ENCODE peak calls at places on chromosomes 1 and 21, in four cellular contexts. D, W, K and V are unnamed samples.

GRCh38 chr1:221188531-221188930 is 309.3 kb downstream of the HLX start:
- DNase-seq in K (no peak), D (no peak), W (no peak), V (no peak)

GRCh38 chr1:49160677-49161076 is 384.0 kb upstream of the BEND5 start:
- DNase-seq in D (no peak), K (no peak), W (no peak), V (no peak)

GRCh38 chr1:108610073-108610472 is 50.2 kb downstream of the EEIG2 start:
- DNase-seq in W (no peak), K (no peak), D (no peak), V (no peak)

GRCh38 chr21:37675202-37675801 is 241.0 kb downstream of the KCNJ6 start:
- DNase-seq in D (peak; percentile 80), W (peak; percentile 96), K (no peak), V (no peak)

GRCh38 chr1:68269637-68270430 is 37.5 kb upstream of the WLS start:
- DNase-seq in K (peak; percentile 51), D (no peak), W (no peak), V (no peak)

GRCh38 chr1:226268421-226269124 is 40.4 kb downstream of the LIN9 start:
- DNase-seq in K (peak; percentile 8), W (no peak), D (no peak), V (peak; percentile 12)

GRCh38 chr1:236904874-236905741 is 99.1 kb downstream of the MT1HL1 start:
- DNase-seq in W (no peak), K (peak; percentile 85), D (no peak), V (peak; percentile 49)

GRCh38 chr1:167274061-167274460 is 53.4 kb downstream of the POU2F1 start:
- DNase-seq in W (no peak), D (no peak), K (no peak), V (no peak)

GRCh38 chr1:24438423-24438901 is 22.9 kb downstream of the NIPAL3 start:
- DNase-seq in D (peak; percentile 70), W (no peak), K (no peak), V (no peak)

GRCh38 chr1:37660646-37661045 is 26.0 kb upstream of the RSPO1 start:
- DNase-seq in K (no peak), D (peak; percentile 45), W (peak; percentile 54), V (no peak)

GRCh38 chr1:156090822-156091188 is 8.5 kb upstream of the MEX3A start:
- DNase-seq in K (no peak), D (peak; percentile 80), W (peak; percentile 95), V (no peak)
- H3K4me3 ChIP-seq in K (no peak overlapping the region), D (peak overlapping the region; percentile 27), W (no peak overlapping the region), V (no peak overlapping the region)

GRCh38 chr21:16855164-16855667 is 657.6 kb upstream of the CXADR start:
- DNase-seq in W (no peak), D (no peak), K (no peak), V (no peak)

DNA sequence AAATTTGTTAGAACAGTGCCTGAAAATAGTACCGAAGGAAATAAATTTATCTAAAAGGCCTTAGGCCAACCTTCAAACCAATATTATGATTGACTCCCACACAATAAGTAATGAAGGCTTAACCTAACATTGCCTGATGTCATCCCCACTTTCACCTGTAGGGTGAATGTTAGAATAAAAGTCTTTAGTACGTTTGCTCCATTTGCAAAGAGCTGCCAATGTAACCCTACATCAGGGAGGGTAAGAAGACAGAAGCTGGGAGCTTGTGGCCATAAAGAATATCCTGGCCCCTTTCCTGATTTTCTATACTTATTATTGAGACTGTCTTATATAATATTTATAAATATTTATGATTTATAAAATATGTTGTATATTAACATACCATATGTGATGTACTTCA is 661.8 kb upstream of the CXADR start:
- DNase-seq in W (no peak), D (no peak), K (no peak), V (no peak)
- TF ChIP-seq CTCF in W (no peak), D (peak; percentile 31), K (no peak), V (no peak)

GRCh38 chr1:78114034-78114956 is 68.5 kb downstream of the GIPC2 start:
- DNase-seq in K (peak; percentile 62), W (no peak), D (peak; percentile 54), V (peak; percentile 19)
- H3K4me3 ChIP-seq in K (no peak overlapping the region), W (no peak overlapping the region), D (no peak overlapping the region), V (no peak overlapping the region)

GRCh38 chr1:155499263-155499662 is 63.3 kb downstream of the ASH1L start:
- DNase-seq in K (no peak), D (no peak), W (no peak), V (no peak)

GRCh38 chr1:155509064-155509463 is 53.5 kb downstream of the ASH1L start:
- DNase-seq in W (no peak), K (no peak), D (no peak), V (no peak)

GRCh38 chr1:155499953-155500621 is 62.5 kb downstream of the ASH1L start:
- DNase-seq in K (no peak), D (peak; percentile 56), W (no peak), V (no peak)

GRCh38 chr1:155507960-155508359 is 54.6 kb downstream of the ASH1L start:
- DNase-seq in K (no peak), D (no peak), W (no peak), V (no peak)

GRCh38 chr1:155504207-155504606 is 58.4 kb downstream of the ASH1L start:
- DNase-seq in W (no peak), K (peak; percentile 12), D (peak; percentile 50), V (no peak)
- TF ChIP-seq CTCF in W (no peak), K (no peak), D (peak; percentile 61), V (no peak)

DNA sequence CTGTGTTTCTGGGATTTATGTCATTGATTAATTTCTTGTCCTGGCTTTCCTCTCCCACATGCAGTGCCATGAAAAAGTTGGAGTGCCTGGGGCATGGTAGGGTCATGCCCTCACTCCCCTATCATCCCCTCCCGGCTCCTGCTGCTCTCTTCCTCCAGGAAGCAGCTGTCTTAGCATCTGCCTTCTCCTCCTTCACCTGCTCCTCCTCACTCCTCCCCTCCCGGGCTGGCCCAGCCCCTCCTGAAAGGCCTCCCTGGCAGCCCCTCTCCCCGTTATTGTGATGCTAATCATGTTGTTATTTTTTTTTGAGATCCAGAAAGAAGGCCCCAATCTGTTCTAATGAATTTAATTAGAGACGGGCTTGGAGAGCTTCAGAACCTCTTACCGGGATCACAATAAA is 36.3 kb upstream of the NFASC start:
- DNase-seq in D (peak; percentile 38), W (no peak), K (no peak), V (no peak)
- H3K4me3 ChIP-seq in D (no peak overlapping the region), W (no peak overlapping the region), K (no peak overlapping the region), V (no peak overlapping the region)

GRCh38 chr21:18041012-18041411 is 203.6 kb upstream of the CHODL start:
- DNase-seq in W (no peak), D (peak; percentile 4), K (no peak), V (no peak)
- TF ChIP-seq CTCF in W (no peak), D (peak; percentile 60), K (peak; percentile 41), V (no peak)

GRCh38 chr1:110873856-110874255 is 908 bp downstream of the CD53 start:
- DNase-seq in K (no peak), W (no peak), D (no peak), V (no peak)

GRCh38 chr1:110872745-110873435 is at the start of gene CD53:
- DNase-seq in D (no peak), K (no peak), W (no peak), V (no peak)

GRCh38 chr1:110874303-110875215 is 1.6 kb downstream of the CD53 start:
- DNase-seq in D (no peak), K (no peak), W (no peak), V (no peak)

GRCh38 chr1:110870721-110871388 is 2.1 kb upstream of the CD53 start:
- DNase-seq in W (no peak), K (no peak), D (no peak), V (no peak)

DNA sequence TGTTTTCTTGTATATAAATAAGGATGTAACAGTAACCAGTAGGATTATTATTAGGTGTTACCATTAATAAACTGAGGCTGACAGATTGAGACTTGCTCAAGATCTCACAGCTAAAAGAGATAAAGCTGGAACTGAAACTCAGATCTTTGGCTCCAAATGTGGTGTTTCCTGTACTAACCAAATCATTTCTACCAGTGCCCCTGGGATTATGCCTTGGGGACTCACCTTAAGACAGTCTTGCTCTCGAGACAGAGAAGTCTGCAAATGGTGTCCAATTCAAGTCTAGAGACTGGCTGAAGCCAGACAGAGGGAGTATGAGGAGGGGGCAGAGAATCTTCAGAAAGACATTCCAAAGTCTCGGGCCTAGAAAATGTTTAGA is 593 bp upstream of the CD53 start:
- DNase-seq in D (no peak), K (no peak), W (no peak), V (no peak)
- H3K4me3 ChIP-seq in D (no peak overlapping the region), K (no peak overlapping the region), W (no peak overlapping the region), V (no peak overlapping the region)